ENCODE peak calls at places on chromosomes 2 and 18, in four cellular contexts. One of them, this sample, is unnamed. For H3K27me3, the result is how much of the 10 kb centered on the place peaks cover.

GRCh38 chr2:126527836-126528490 is 128.0 kb upstream of the GYPC start:
- DNase-seq in naive thymus-derived CD4-positive, alpha-beta T cell: peak
- DNase-seq in fibroblast of lung: peak
- DNase-seq in SJSA1: no peak
- DNase-seq in this sample: peak

GRCh38 chr2:88350262-88350640 is 102.2 kb downstream of the FOXI3 start:
- DNase-seq in naive thymus-derived CD4-positive, alpha-beta T cell: no peak
- DNase-seq in fibroblast of lung: no peak
- DNase-seq in SJSA1: no peak
- DNase-seq in this sample: no peak

GRCh38 chr2:120552800-120553471 is 182.7 kb upstream of the GLI2 start:
- DNase-seq in naive thymus-derived CD4-positive, alpha-beta T cell: no peak
- DNase-seq in fibroblast of lung: peak
- DNase-seq in SJSA1: peak
- DNase-seq in this sample: no peak

GRCh38 chr18:67682516-67682915 is 166.0 kb upstream of the DSEL start:
- DNase-seq in naive thymus-derived CD4-positive, alpha-beta T cell: no peak
- DNase-seq in fibroblast of lung: no peak
- DNase-seq in SJSA1: no peak
- DNase-seq in this sample: no peak

GRCh38 chr2:46813046-46813445 is 102.6 kb downstream of the MCFD2 start:
- DNase-seq in naive thymus-derived CD4-positive, alpha-beta T cell: no peak
- DNase-seq in fibroblast of lung: peak
- DNase-seq in SJSA1: peak
- DNase-seq in this sample: peak

GRCh38 chr2:197435598-197436435 is 989 bp upstream of the SF3B1 start:
- DNase-seq in naive thymus-derived CD4-positive, alpha-beta T cell: no peak
- DNase-seq in fibroblast of lung: no peak
- DNase-seq in SJSA1: no peak
- DNase-seq in this sample: peak

GRCh38 chr2:48406096-48406495 is 123.9 kb upstream of the STON1 start:
- DNase-seq in naive thymus-derived CD4-positive, alpha-beta T cell: no peak
- DNase-seq in fibroblast of lung: no peak
- DNase-seq in SJSA1: no peak
- DNase-seq in this sample: no peak

GRCh38 chr18:48820483-48821250 is 130.1 kb downstream of the SMAD7 start:
- DNase-seq in naive thymus-derived CD4-positive, alpha-beta T cell: no peak
- DNase-seq in fibroblast of lung: no peak
- DNase-seq in SJSA1: peak
- DNase-seq in this sample: no peak

GRCh38 chr18:3140986-3141639 is 78.7 kb downstream of the MYOM1 start:
- DNase-seq in naive thymus-derived CD4-positive, alpha-beta T cell: no peak
- DNase-seq in fibroblast of lung: no peak
- DNase-seq in SJSA1: no peak
- DNase-seq in this sample: no peak

GRCh38 chr2:88177556-88177955 is 7.4 kb downstream of the THNSL2 start:
- DNase-seq in naive thymus-derived CD4-positive, alpha-beta T cell: no peak
- DNase-seq in fibroblast of lung: no peak
- DNase-seq in SJSA1: no peak
- DNase-seq in this sample: no peak

GRCh38 chr2:59584958-59585357 is 968.5 kb downstream of the BCL11A start:
- DNase-seq in naive thymus-derived CD4-positive, alpha-beta T cell: no peak
- DNase-seq in fibroblast of lung: no peak
- DNase-seq in SJSA1: no peak
- DNase-seq in this sample: peak

GRCh38 chr2:202109139-202109736 is 36.2 kb downstream of the KIAA2012 start:
- DNase-seq in naive thymus-derived CD4-positive, alpha-beta T cell: no peak
- DNase-seq in fibroblast of lung: no peak
- DNase-seq in SJSA1: no peak
- DNase-seq in this sample: peak

GRCh38 chr2:219358170-219359075 is 25.9 kb upstream of the RESP18 start:
- DNase-seq in naive thymus-derived CD4-positive, alpha-beta T cell: no peak
- DNase-seq in fibroblast of lung: no peak
- DNase-seq in SJSA1: no peak
- DNase-seq in this sample: no peak

GRCh38 chr2:34408100-34408499 is 809.0 kb upstream of the FAM98A start:
- DNase-seq in naive thymus-derived CD4-positive, alpha-beta T cell: no peak
- DNase-seq in fibroblast of lung: no peak
- DNase-seq in SJSA1: no peak
- DNase-seq in this sample: no peak

GRCh38 chr2:21552999-21553398 is 429.2 kb downstream of the TDRD15 start:
- DNase-seq in naive thymus-derived CD4-positive, alpha-beta T cell: no peak
- DNase-seq in fibroblast of lung: peak
- DNase-seq in SJSA1: no peak
- DNase-seq in this sample: no peak

GRCh38 chr18:24022141-24022540 is 7.6 kb downstream of the TTC39C start:
- DNase-seq in naive thymus-derived CD4-positive, alpha-beta T cell: no peak
- DNase-seq in fibroblast of lung: peak
- DNase-seq in SJSA1: no peak
- DNase-seq in this sample: peak

GRCh38 chr2:12766421-12766879 is 49.7 kb downstream of the TRIB2 start:
- DNase-seq in naive thymus-derived CD4-positive, alpha-beta T cell: no peak
- DNase-seq in fibroblast of lung: no peak
- DNase-seq in SJSA1: no peak
- DNase-seq in this sample: no peak

GRCh38 chr2:100381240-100381639 is 36.2 kb downstream of the CHST10 start:
- DNase-seq in naive thymus-derived CD4-positive, alpha-beta T cell: peak
- DNase-seq in fibroblast of lung: peak
- DNase-seq in SJSA1: peak
- DNase-seq in this sample: peak

GRCh38 chr2:34242741-34243123 is 643.6 kb upstream of the FAM98A start:
- DNase-seq in naive thymus-derived CD4-positive, alpha-beta T cell: no peak
- DNase-seq in fibroblast of lung: no peak
- DNase-seq in SJSA1: no peak
- DNase-seq in this sample: no peak

GRCh38 chr2:102185347-102185746 is 1.5 kb upstream of the IL1RL2 start:
- DNase-seq in naive thymus-derived CD4-positive, alpha-beta T cell: no peak
- DNase-seq in fibroblast of lung: peak
- DNase-seq in SJSA1: no peak
- DNase-seq in this sample: no peak

GRCh38 chr2:200308421-200309295 is 2.2 kb downstream of the SPATS2L start:
- DNase-seq in naive thymus-derived CD4-positive, alpha-beta T cell: no peak
- DNase-seq in fibroblast of lung: peak
- DNase-seq in SJSA1: no peak
- DNase-seq in this sample: peak

GRCh38 chr2:231632559-231633142 is 40.0 kb downstream of the TEX44 start:
- DNase-seq in naive thymus-derived CD4-positive, alpha-beta T cell: no peak
- DNase-seq in fibroblast of lung: peak
- DNase-seq in SJSA1: peak
- DNase-seq in this sample: no peak

DNA sequence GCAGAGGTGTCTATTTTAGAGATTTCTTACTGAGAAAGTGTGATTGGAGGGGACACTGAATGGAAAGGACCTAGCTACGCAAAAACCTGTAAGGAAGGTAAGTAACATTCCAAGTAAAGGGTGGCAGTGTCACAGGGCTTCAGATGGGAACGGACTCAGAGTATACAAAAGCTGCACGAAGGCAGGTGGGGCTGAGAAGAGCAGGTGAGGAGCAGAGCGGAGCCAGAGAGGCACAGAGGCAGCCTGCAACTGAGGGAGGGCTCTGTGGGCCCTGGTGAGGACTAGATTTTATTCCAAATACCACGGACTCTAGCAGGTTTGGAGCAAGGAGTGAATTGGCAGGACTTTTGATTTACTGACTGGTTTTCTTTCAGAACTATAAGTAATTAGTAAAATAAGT is 331.3 kb upstream of the PKDCC start:
- DNase-seq in naive thymus-derived CD4-positive, alpha-beta T cell: no peak
- DNase-seq in fibroblast of lung: no peak
- DNase-seq in SJSA1: no peak
- DNase-seq in this sample: no peak
- H3K27ac ChIP-seq in naive thymus-derived CD4-positive, alpha-beta T cell: no peak
- H3K27ac ChIP-seq in fibroblast of lung: no peak
- H3K27ac ChIP-seq in SJSA1: no peak
- H3K27ac ChIP-seq in this sample: no peak

GRCh38 chr2:11480859-11481258 is 14.9 kb upstream of the E2F6 start:
- DNase-seq in naive thymus-derived CD4-positive, alpha-beta T cell: no peak
- DNase-seq in fibroblast of lung: no peak
- DNase-seq in SJSA1: no peak
- DNase-seq in this sample: no peak

GRCh38 chr2:11478899-11479605 is 13.1 kb upstream of the E2F6 start:
- DNase-seq in naive thymus-derived CD4-positive, alpha-beta T cell: no peak
- DNase-seq in fibroblast of lung: no peak
- DNase-seq in SJSA1: no peak
- DNase-seq in this sample: no peak

GRCh38 chr2:11480406-11480805 is 14.4 kb upstream of the E2F6 start:
- DNase-seq in naive thymus-derived CD4-positive, alpha-beta T cell: no peak
- DNase-seq in fibroblast of lung: peak
- DNase-seq in SJSA1: no peak
- DNase-seq in this sample: peak

GRCh38 chr2:11481426-11481788 is 15.4 kb upstream of the E2F6 start:
- DNase-seq in naive thymus-derived CD4-positive, alpha-beta T cell: no peak
- DNase-seq in fibroblast of lung: no peak
- DNase-seq in SJSA1: no peak
- DNase-seq in this sample: no peak

DNA sequence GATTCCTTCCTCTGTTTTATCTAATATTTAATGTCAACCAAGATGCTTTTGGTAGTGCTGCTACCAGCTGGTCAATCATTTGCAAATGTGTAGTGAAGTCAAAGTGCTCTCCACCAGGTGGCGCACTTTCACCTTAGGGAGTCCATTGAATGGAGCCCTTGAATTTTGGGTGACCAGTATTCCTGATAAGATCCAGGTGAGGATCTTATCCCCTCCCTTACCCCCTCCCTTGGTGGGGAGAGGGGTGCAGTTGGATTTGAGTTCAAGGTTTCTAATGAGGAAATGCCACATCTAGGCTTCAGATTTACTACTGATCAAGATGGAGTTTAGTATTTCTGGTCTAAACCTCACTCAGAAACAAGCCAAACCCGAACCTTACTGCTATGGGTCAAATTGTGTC is 12.0 kb upstream of the E2F6 start:
- DNase-seq in naive thymus-derived CD4-positive, alpha-beta T cell: peak
- DNase-seq in fibroblast of lung: peak
- DNase-seq in SJSA1: peak
- DNase-seq in this sample: peak
- H3K27me3 ChIP-seq in naive thymus-derived CD4-positive, alpha-beta T cell: under half
- H3K27me3 ChIP-seq in fibroblast of lung: under half
- H3K27me3 ChIP-seq in SJSA1: under half
- H3K27me3 ChIP-seq in this sample: under half

GRCh38 chr2:68833162-68833561 is 38.0 kb downstream of the BMP10 start:
- DNase-seq in naive thymus-derived CD4-positive, alpha-beta T cell: no peak
- DNase-seq in fibroblast of lung: no peak
- DNase-seq in SJSA1: no peak
- DNase-seq in this sample: no peak

GRCh38 chr2:68834737-68835136 is 36.5 kb downstream of the BMP10 start:
- DNase-seq in naive thymus-derived CD4-positive, alpha-beta T cell: no peak
- DNase-seq in fibroblast of lung: no peak
- DNase-seq in SJSA1: no peak
- DNase-seq in this sample: no peak

GRCh38 chr2:68837164-68837860 is 33.9 kb downstream of the BMP10 start:
- DNase-seq in naive thymus-derived CD4-positive, alpha-beta T cell: peak
- DNase-seq in fibroblast of lung: peak
- DNase-seq in SJSA1: no peak
- DNase-seq in this sample: no peak

GRCh38 chr2:68837861-68838341 is 33.3 kb downstream of the BMP10 start:
- DNase-seq in naive thymus-derived CD4-positive, alpha-beta T cell: no peak
- DNase-seq in fibroblast of lung: peak
- DNase-seq in SJSA1: no peak
- DNase-seq in this sample: peak

DNA sequence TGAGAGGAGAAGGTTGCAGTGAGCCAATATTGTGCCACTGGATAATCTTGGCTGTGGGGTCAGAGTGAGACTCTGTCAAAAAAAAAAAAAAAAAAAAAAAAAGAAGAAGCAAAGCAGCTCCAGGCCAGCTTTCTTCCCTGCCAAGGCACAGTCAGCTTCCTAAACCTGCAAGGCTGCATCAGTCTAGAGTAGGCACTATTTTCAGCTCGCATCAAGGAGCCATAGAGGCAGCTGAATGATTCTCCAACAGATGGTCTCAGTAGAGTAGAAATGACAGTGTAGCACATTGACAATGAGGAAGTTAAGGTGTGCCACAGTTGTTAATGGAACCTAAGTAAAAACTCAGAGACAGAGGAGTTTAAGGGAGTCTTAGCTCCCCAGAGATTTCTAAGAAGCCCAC is 35.6 kb downstream of the BMP10 start:
- DNase-seq in naive thymus-derived CD4-positive, alpha-beta T cell: no peak
- DNase-seq in fibroblast of lung: no peak
- DNase-seq in SJSA1: no peak
- DNase-seq in this sample: no peak
- H3K27ac ChIP-seq in naive thymus-derived CD4-positive, alpha-beta T cell: no peak
- H3K27ac ChIP-seq in fibroblast of lung: no peak
- H3K27ac ChIP-seq in SJSA1: no peak
- H3K27ac ChIP-seq in this sample: no peak

GRCh38 chr18:47247036-47247832 is 4.2 kb downstream of the SKOR2 start:
- DNase-seq in naive thymus-derived CD4-positive, alpha-beta T cell: no peak
- DNase-seq in fibroblast of lung: no peak
- DNase-seq in SJSA1: no peak
- DNase-seq in this sample: no peak

GRCh38 chr18:47250415-47251046 is 929 bp downstream of the SKOR2 start:
- DNase-seq in naive thymus-derived CD4-positive, alpha-beta T cell: no peak
- DNase-seq in fibroblast of lung: no peak
- DNase-seq in SJSA1: no peak
- DNase-seq in this sample: no peak

GRCh38 chr18:47247833-47248609 is 3.4 kb downstream of the SKOR2 start:
- DNase-seq in naive thymus-derived CD4-positive, alpha-beta T cell: no peak
- DNase-seq in fibroblast of lung: no peak
- DNase-seq in SJSA1: no peak
- DNase-seq in this sample: no peak

GRCh38 chr18:47249602-47250001 is 1.9 kb downstream of the SKOR2 start:
- DNase-seq in naive thymus-derived CD4-positive, alpha-beta T cell: no peak
- DNase-seq in fibroblast of lung: no peak
- DNase-seq in SJSA1: no peak
- DNase-seq in this sample: no peak

DNA sequence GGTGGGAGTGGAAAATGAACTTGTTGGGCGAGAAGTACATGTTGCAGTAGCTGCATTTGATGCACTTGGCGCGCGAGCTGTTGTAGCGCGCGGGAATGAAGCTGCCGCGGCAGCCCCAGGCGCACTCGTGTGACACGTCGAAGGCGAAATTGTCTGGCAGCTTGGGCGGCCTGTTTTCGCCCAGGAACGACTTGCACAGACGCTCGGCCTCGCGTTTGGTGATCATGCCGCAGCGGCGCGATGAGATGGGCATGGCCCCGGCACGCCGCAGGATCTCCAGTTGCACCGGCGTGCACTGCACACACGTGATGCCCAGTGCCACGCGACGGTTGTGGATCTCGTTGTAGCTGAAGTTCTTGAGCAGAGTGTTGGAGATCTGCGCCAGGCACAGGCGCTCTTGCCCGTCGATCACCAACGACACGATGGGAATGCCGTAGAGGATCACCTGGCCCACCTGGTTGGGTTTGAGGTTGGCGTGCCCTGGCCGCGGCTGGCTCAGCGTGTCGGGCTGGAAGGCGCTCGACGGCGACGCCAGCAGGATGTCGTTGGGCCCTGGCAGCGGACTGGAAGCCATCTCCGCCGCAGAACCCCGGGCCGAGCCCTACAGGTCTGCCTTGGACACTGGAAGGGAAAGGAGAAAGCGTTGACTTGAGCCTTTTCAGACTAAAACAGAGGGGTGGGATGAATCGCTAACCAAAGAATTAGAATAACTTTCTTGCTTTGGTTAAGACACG is 2.7 kb downstream of the SKOR2 start:
- DNase-seq in naive thymus-derived CD4-positive, alpha-beta T cell: no peak
- DNase-seq in fibroblast of lung: no peak
- DNase-seq in SJSA1: no peak
- DNase-seq in this sample: no peak
- H3K27me3 ChIP-seq in naive thymus-derived CD4-positive, alpha-beta T cell: under half
- H3K27me3 ChIP-seq in fibroblast of lung: half or more
- H3K27me3 ChIP-seq in SJSA1: half or more
- H3K27me3 ChIP-seq in this sample: under half

GRCh38 chr2:23135481-23136100 is 249.4 kb upstream of the KLHL29 start:
- DNase-seq in naive thymus-derived CD4-positive, alpha-beta T cell: no peak
- DNase-seq in fibroblast of lung: no peak
- DNase-seq in SJSA1: no peak
- DNase-seq in this sample: no peak
- H3K27ac ChIP-seq in naive thymus-derived CD4-positive, alpha-beta T cell: no peak
- H3K27ac ChIP-seq in fibroblast of lung: no peak
- H3K27ac ChIP-seq in SJSA1: no peak
- H3K27ac ChIP-seq in this sample: no peak

This sample was measured in SJCRH30.